ENCODE peak calls at places on chromosomes 12 and 14, in seven cellular contexts. P, F, N, I, V, U and X are unnamed samples.

GRCh38 chr14:50397461-50398196 is 948 bp upstream of the CDKL1 start:
- DNase-seq in P (no peak), F (no peak), N (peak), I (peak), V (no peak), U (peak), X (peak)

GRCh38 chr12:6941786-6942185 is 1.8 kb upstream of the RNU7-1 start:
- DNase-seq in P (no peak), F (no peak), N (no peak), I (no peak), V (no peak), U (peak), X (no peak)

GRCh38 chr14:103116645-103117044 is 6.6 kb upstream of the TNFAIP2 start:
- DNase-seq in P (no peak), F (no peak), N (no peak), I (no peak), V (no peak), U (no peak), X (no peak)

GRCh38 chr14:104964546-104964945 is 13.6 kb downstream of the AHNAK2 start:
- DNase-seq in P (no peak), F (no peak), N (no peak), I (no peak), V (no peak), U (no peak), X (no peak)

GRCh38 chr12:100553851-100554404 is 19.6 kb upstream of the GAS2L3 start:
- DNase-seq in P (peak), F (peak), N (no peak), I (no peak), V (no peak), U (no peak), X (peak)

GRCh38 chr14:50859296-50859624 is 12.6 kb upstream of the ABHD12B start:
- DNase-seq in P (no peak), F (no peak), N (no peak), I (no peak), V (no peak), U (no peak), X (no peak)

GRCh38 chr12:20722142-20722541 is 27.0 kb downstream of the SLCO1C1 start:
- DNase-seq in P (no peak), F (no peak), N (no peak), I (peak), V (no peak), U (no peak), X (no peak)

GRCh38 chr12:85979641-85980040 is 105.5 kb downstream of the NTS start:
- DNase-seq in P (no peak), F (no peak), N (no peak), I (no peak), V (no peak), U (no peak), X (no peak)

GRCh38 chr14:29459967-29460366 is 467.7 kb downstream of the PRKD1 start:
- DNase-seq in P (no peak), F (no peak), N (no peak), I (no peak), V (no peak), U (no peak), X (no peak)

GRCh38 chr12:118064608-118065007 is 3.6 kb upstream of the WSB2 start:
- DNase-seq in P (no peak), F (no peak), N (no peak), I (peak), V (peak), U (no peak), X (peak)

GRCh38 chr14:99007795-99008194 is 264.2 kb downstream of the BCL11B start:
- DNase-seq in P (no peak), F (no peak), N (no peak), I (no peak), V (no peak), U (no peak), X (no peak)

GRCh38 chr12:121432740-121433476 is 33.0 kb downstream of the RNF34 start:
- DNase-seq in P (no peak), F (no peak), N (no peak), I (no peak), V (no peak), U (no peak), X (no peak)

GRCh38 chr14:99946652-99947489 is 118.4 kb upstream of the EVL start:
- DNase-seq in P (no peak), F (no peak), N (no peak), I (peak), V (peak), U (no peak), X (no peak)

GRCh38 chr12:101696477-101697196 is 803 bp upstream of the CHPT1 start:
- DNase-seq in P (no peak), F (peak), N (peak), I (no peak), V (peak), U (peak), X (peak)

GRCh38 chr12:113702796-113703195 is 231.1 kb upstream of the LHX5 start:
- DNase-seq in P (no peak), F (no peak), N (no peak), I (no peak), V (no peak), U (no peak), X (no peak)

GRCh38 chr14:67187826-67188225 is 1.4 kb upstream of the GARIN2 start:
- DNase-seq in P (peak), F (peak), N (no peak), I (no peak), V (no peak), U (no peak), X (peak)

GRCh38 chr14:100669468-100669867 is 57.2 kb upstream of the DLK1 start:
- DNase-seq in P (no peak), F (peak), N (no peak), I (no peak), V (no peak), U (no peak), X (peak)

GRCh38 chr14:35760143-35760542 is 49.0 kb downstream of the RALGAPA1 start:
- DNase-seq in P (no peak), F (no peak), N (no peak), I (no peak), V (no peak), U (no peak), X (no peak)

GRCh38 chr12:24088751-24089150 is 139.3 kb upstream of the SOX5 start:
- DNase-seq in P (peak), F (no peak), N (no peak), I (no peak), V (no peak), U (no peak), X (no peak)

GRCh38 chr12:31220633-31221565 is 105.1 kb downstream of the SINHCAF start:
- DNase-seq in P (peak), F (peak), N (no peak), I (no peak), V (no peak), U (no peak), X (no peak)

GRCh38 chr12:27025116-27025515 is 2.8 kb downstream of the MED21 start:
- DNase-seq in P (peak), F (no peak), N (no peak), I (no peak), V (no peak), U (no peak), X (peak)

GRCh38 chr14:76995279-76996035 is 33.1 kb downstream of the IRF2BPL start:
- DNase-seq in P (no peak), F (no peak), N (no peak), I (no peak), V (no peak), U (no peak), X (no peak)

GRCh38 chr12:6919588-6919987 is 5.2 kb downstream of the ENO2 start:
- DNase-seq in P (no peak), F (no peak), N (no peak), I (no peak), V (no peak), U (no peak), X (no peak)

GRCh38 chr14:60288279-60288678 is 39.3 kb downstream of the PPM1A start:
- DNase-seq in P (no peak), F (peak), N (no peak), I (no peak), V (no peak), U (no peak), X (no peak)

GRCh38 chr12:5243014-5243413 is 188.9 kb upstream of the NTF3 start:
- DNase-seq in P (peak), F (no peak), N (no peak), I (no peak), V (no peak), U (no peak), X (no peak)

GRCh38 chr14:32259368-32260013 is 56.4 kb upstream of the RNU6-8 start:
- DNase-seq in P (peak), F (peak), N (no peak), I (peak), V (no peak), U (no peak), X (peak)

GRCh38 chr12:56028511-56029165 is 7.8 kb downstream of the IKZF4 start:
- DNase-seq in P (no peak), F (no peak), N (no peak), I (no peak), V (no peak), U (no peak), X (peak)

GRCh38 chr12:47742253-47742825 is 16.3 kb downstream of the RAPGEF3 start:
- DNase-seq in P (no peak), F (peak), N (no peak), I (no peak), V (peak), U (peak), X (peak)

GRCh38 chr12:109946505-109946904 is 46.4 kb downstream of the TCHP start:
- DNase-seq in P (peak), F (no peak), N (no peak), I (no peak), V (no peak), U (no peak), X (peak)

GRCh38 chr14:68816183-68816942 is 23.5 kb upstream of the ZFP36L1 start:
- DNase-seq in P (peak), F (peak), N (peak), I (peak), V (peak), U (peak), X (peak)

GRCh38 chr14:23483216-23483854 is 13.8 kb downstream of the NGDN start:
- DNase-seq in P (peak), F (peak), N (no peak), I (peak), V (peak), U (no peak), X (peak)
- TF ChIP-seq CTCF in P (peak), F (peak), N (no peak), I (peak), V (peak), U (no peak), X (peak)

GRCh38 chr12:1217191-1217949 is 226.3 kb downstream of the ERC1 start:
- DNase-seq in P (peak), F (peak), N (peak), I (peak), V (no peak), U (no peak), X (peak)
- H3K4me3 ChIP-seq in P (no peak), F (no peak), N (no peak), I (no peak), V (no peak), U (no peak), X (no peak)

GRCh38 chr14:34051966-34052657 is 101.2 kb upstream of the EGLN3 start:
- DNase-seq in P (no peak), F (peak), N (no peak), I (no peak), V (no peak), U (peak), X (peak)

GRCh38 chr14:34052658-34053014 is 101.8 kb upstream of the EGLN3 start:
- DNase-seq in P (no peak), F (peak), N (no peak), I (no peak), V (no peak), U (no peak), X (peak)

GRCh38 chr14:34056081-34056480 is 105.2 kb upstream of the EGLN3 start:
- DNase-seq in P (no peak), F (no peak), N (no peak), I (no peak), V (no peak), U (no peak), X (no peak)

GRCh38 chr14:34055545-34055944 is 104.7 kb upstream of the EGLN3 start:
- DNase-seq in P (no peak), F (no peak), N (no peak), I (no peak), V (no peak), U (no peak), X (no peak)

DNA sequence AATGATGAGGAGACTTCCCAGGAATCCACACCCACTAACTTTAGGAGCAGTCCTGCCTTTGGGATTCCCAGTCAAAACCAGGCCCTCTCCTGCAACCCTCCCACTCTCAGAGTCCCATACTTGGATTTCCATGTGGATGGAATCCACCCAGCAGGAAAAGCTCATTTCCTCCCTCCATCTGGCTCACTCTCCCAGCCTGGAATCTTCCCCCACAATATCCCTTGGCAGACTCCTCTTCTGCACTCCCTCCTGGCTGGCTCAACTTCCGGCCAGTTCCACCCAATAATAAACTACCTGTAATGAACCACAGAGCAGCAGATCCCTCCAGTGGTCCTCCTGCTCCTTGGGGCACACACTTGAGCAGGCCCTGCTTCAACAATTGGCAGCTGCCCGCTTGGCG is 102.8 kb upstream of the EGLN3 start:
- DNase-seq in P (no peak), F (peak), N (no peak), I (no peak), V (no peak), U (peak), X (no peak)
- TF ChIP-seq CTCF in P (no peak), F (peak), N (no peak), I (no peak), V (no peak), U (peak), X (no peak)

GRCh38 chr12:124684496-124684895 is 117.1 kb upstream of the NCOR2 start:
- DNase-seq in P (peak), F (no peak), N (peak), I (no peak), V (no peak), U (peak), X (no peak)
- H3K4me3 ChIP-seq in P (peak), F (peak), N (no peak), I (no peak), V (no peak), U (peak), X (peak)

GRCh38 chr12:53740130-53740491 is 11.7 kb downstream of the CISTR start:
- DNase-seq in P (no peak), F (no peak), N (no peak), I (no peak), V (peak), U (no peak), X (no peak)
- TF ChIP-seq CTCF in P (no peak), F (no peak), N (no peak), I (peak), V (peak), U (no peak), X (no peak)

GRCh38 chr12:12358528-12358927 is 1.6 kb downstream of the BORCS5 start:
- DNase-seq in P (no peak), F (no peak), N (no peak), I (peak), V (peak), U (no peak), X (no peak)
- H3K4me3 ChIP-seq in P (no peak), F (peak), N (no peak), I (peak), V (peak), U (no peak), X (peak)

GRCh38 chr12:111768159-111768895 is 1.6 kb downstream of the ALDH2 start:
- DNase-seq in P (no peak), F (no peak), N (no peak), I (no peak), V (no peak), U (no peak), X (no peak)

GRCh38 chr12:111766608-111767361 is at the start of gene ALDH2:
- DNase-seq in P (peak), F (peak), N (peak), I (peak), V (peak), U (peak), X (peak)

GRCh38 chr12:111764120-111764821 is 2.5 kb upstream of the ALDH2 start:
- DNase-seq in P (no peak), F (no peak), N (no peak), I (no peak), V (peak), U (no peak), X (peak)

GRCh38 chr12:111769599-111769998 is 2.9 kb downstream of the ALDH2 start:
- DNase-seq in P (no peak), F (no peak), N (no peak), I (no peak), V (no peak), U (no peak), X (no peak)

DNA sequence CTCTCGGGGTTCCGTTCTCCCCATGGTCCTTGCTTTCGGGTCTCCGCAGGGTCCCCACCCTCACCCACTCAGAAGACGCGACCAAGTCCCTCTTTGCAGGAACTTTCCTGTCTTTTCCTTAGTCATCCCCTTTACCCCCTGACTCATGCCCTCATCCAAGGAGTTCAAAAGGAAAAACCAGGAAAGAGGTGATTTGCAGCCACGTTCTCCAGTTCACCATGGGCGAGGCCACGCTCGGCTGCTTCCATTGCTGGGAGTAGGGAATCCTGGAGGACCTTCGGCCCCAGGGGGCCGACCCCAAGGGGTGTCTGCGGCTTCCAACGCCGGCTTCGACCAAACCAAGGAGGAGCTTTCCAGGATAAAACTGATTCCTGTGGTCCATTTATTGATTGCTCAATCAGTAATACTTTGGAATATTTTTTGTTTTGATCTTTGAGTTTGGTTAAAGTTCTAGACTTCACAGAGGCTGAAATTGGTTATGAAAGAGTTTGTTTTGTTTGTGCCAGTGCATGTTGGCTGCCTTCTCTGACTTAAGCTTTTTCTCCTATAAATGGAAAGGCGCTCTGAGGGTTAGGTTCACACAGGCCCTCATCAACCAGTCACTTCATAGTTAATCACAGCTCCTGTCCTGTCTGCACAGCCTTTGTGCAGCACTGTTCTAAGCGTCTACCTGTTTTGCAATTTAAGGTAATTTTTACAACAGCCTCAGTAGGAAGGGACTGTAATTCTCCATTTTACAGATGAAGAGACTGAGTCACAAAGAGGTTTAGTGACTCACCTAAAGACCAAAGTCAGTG is 827 bp downstream of the ALDH2 start:
- DNase-seq in P (peak), F (peak), N (no peak), I (no peak), V (no peak), U (no peak), X (peak)
- TF ChIP-seq CTCF in P (no peak), F (no peak), N (no peak), I (no peak), V (no peak), U (no peak), X (no peak)

GRCh38 chr12:130817804-130818203 is 21.2 kb downstream of the STX2 start:
- DNase-seq in P (no peak), F (no peak), N (no peak), I (no peak), V (no peak), U (no peak), X (no peak)

GRCh38 chr12:130816055-130816454 is 23.0 kb downstream of the STX2 start:
- DNase-seq in P (no peak), F (no peak), N (no peak), I (no peak), V (no peak), U (no peak), X (no peak)

GRCh38 chr12:130819248-130819576 is 19.8 kb downstream of the STX2 start:
- DNase-seq in P (no peak), F (no peak), N (no peak), I (no peak), V (no peak), U (no peak), X (no peak)

GRCh38 chr12:130819681-130820080 is 19.4 kb downstream of the STX2 start:
- DNase-seq in P (no peak), F (no peak), N (no peak), I (no peak), V (no peak), U (no peak), X (peak)

DNA sequence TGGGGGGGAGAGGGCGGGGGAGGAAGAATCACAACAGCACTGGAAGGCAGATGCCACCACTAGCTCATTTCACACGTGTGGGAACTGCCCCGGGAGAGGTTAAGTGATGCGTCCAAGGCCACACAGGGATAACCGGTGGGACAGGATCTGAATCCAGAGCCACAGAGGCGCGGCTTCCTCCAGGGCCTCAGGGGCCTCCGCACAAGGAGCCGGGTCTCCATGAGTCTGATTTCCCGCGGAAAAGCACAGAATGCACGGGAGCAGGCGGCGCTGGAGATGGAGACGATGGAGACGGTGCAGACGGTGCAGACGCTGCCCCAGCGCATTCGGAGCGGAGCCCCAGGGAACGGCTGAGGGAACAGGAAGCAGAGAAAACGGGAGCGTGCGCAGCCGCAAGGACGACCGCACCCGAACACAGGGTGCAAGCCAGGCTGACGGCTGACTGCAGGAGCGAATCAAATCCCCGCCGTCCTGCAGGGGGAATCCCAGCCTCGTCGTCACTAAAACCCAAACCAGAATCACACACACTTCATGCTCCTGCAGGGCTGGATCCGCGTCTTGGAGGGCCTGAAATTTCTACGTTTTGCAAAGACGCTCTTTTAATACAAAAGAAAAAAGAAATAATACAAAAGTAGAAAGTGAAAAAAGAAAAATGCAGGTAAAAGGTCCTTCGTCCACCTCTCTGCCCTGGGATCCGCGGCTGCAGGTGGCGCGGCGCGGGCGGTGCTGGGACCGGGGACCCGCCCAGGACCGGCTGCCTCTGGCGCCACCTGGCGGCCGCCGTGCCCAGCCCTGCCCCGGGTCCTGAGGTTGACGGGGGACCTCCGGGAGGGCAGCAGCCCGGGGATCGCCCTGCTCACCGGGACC is 20.4 kb downstream of the STX2 start:
- DNase-seq in P (no peak), F (peak), N (peak), I (no peak), V (peak), U (peak), X (no peak)
- H3K4me3 ChIP-seq in P (no peak), F (peak), N (peak), I (no peak), V (peak), U (peak), X (no peak)